ENCODE peak calls at places on chromosomes 2 and 18, in six cellular contexts. W is A549, N is endothelial cell of umbilical vein, C is GM12878, V is K562, K is HepG2. E is an unnamed sample.

GRCh38 chr2:59301466-59302402 is 1060.6 kb upstream of the FANCL start:
- DNase-seq in W (peak), N (peak), C (no peak), V (peak), K (peak), E (peak)

GRCh38 chr2:66579494-66579893 is 144.6 kb downstream of the MEIS1 start:
- DNase-seq in W (no peak), N (peak), C (no peak), V (no peak), K (no peak), E (no peak)

GRCh38 chr2:197504000-197504399 is 3.8 kb downstream of the HSPE1 start:
- DNase-seq in W (no peak), N (no peak), C (no peak), V (no peak), K (no peak), E (no peak)

GRCh38 chr18:35191252-35192025 is 49.4 kb upstream of the ZNF397 start:
- DNase-seq in W (no peak), N (no peak), C (no peak), V (no peak), K (no peak), E (no peak)

GRCh38 chr2:30629866-30630265 is 177.4 kb downstream of the CAPN13 start:
- DNase-seq in W (peak), N (no peak), C (no peak), V (no peak), K (no peak), E (no peak)

GRCh38 chr2:240797500-240797895 is 22.5 kb downstream of the KIF1A start:
- DNase-seq in W (no peak), N (no peak), C (no peak), V (no peak), K (no peak), E (no peak)

GRCh38 chr2:204437815-204438766 is 107.2 kb upstream of the PARD3B start:
- DNase-seq in W (no peak), N (peak), C (no peak), V (no peak), K (peak), E (no peak)

GRCh38 chr2:177989029-177989885 is 83.3 kb downstream of the PDE11A start:
- DNase-seq in W (peak), N (peak), C (no peak), V (no peak), K (no peak), E (no peak)

GRCh38 chr18:10020176-10020575 is 106.4 kb downstream of the VAPA start:
- DNase-seq in W (no peak), N (no peak), C (no peak), V (no peak), K (no peak), E (peak)

GRCh38 chr2:145685323-145686050 is 1165.6 kb upstream of the ZEB2 start:
- DNase-seq in W (no peak), N (no peak), C (no peak), V (no peak), K (no peak), E (no peak)

DNA sequence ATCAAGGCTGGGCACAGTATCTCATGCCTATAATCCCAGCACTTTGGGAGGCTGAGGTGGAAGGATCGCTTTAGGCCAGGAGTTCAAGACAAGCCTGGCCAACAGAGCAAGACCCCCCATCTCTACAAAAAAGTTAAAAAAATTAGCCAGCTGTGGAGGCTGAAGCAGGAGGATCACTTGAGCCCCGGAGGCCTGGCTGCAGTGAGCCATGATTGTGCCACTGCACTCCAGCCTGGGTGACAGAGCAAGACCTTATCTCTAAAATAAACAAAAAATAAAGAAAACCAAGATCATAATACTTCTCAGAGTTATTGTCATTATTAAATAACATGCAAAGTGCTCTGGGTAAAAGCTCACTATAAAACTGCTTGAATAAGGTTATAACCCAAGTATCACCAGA is 14.9 kb downstream of the IL1RN start:
- DNase-seq in W (no peak), N (no peak), C (no peak), V (no peak), K (no peak), E (no peak)
- TF ChIP-seq MYC in W (no peak), N (no peak), C (no peak), V (no peak), K (no peak), E (no peak)

DNA sequence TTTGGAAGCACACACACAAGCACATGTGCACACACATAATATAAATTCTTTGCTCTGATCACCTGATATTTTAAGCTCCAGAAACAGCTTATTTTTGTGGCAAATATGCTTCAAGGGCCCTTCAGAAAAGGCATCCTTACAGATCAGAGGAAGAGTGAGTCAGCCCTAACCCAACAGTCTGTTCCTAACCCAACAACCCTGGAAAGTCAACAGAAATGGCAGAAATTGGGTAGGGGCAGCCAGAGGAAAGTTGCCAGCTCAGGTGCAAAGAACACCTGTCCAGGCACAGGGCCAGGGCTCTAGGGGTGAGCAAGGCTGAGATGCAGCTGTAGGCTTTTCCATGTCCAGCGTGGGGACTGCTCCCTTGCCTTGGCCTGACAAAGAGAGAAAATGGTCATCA is 6.4 kb upstream of the NCKAP5 start:
- DNase-seq in W (no peak), N (peak), C (no peak), V (no peak), K (no peak), E (no peak)
- TF ChIP-seq MYC in W (no peak), N (no peak), C (no peak), V (no peak), K (no peak), E (no peak)

DNA sequence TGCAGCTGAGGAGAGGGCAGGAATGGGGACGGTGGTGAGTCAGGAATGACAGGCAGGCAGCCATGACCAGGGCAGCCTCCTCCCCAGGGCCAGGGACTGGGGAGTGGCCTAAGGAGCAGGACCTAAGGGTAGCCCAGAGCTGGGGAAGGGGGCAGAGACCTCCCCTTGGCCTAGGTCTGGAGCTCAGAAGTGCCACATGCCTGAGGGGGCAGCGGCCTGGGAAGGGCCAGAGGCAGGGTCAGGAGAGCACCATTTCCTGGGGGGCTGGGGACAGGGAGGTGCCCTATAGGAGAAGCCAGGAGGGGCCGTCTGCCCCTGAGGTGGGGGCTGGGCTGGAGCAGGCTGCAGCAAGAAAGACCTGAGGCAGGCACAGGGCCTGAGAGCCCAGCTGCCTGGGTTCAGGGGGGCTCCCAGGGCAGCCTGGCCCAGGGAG is 20.9 kb downstream of the CFLAR start:
- DNase-seq in W (no peak), N (no peak), C (no peak), V (no peak), K (no peak), E (no peak)
- TF ChIP-seq MYC in W (no peak), N (no peak), C (no peak), V (no peak), K (no peak), E (no peak)

GRCh38 chr2:180656455-180656847 is 324.0 kb upstream of the UBE2E3 start:
- DNase-seq in W (peak), N (no peak), C (no peak), V (no peak), K (peak), E (no peak)
- TF ChIP-seq MYC in W (no peak), N (no peak), C (no peak), V (no peak), K (no peak), E (no peak)

GRCh38 chr18:44927127-44927849 is 246.6 kb downstream of the SETBP1 start:
- DNase-seq in W (no peak), N (no peak), C (no peak), V (no peak), K (no peak), E (no peak)
- TF ChIP-seq MYC in W (no peak), N (no peak), C (no peak), V (no peak), K (no peak), E (no peak)

GRCh38 chr2:129165001-129165400 is 814.5 kb upstream of the RAB6C start:
- DNase-seq in W (no peak), N (no peak), C (no peak), V (no peak), K (no peak), E (no peak)
- TF ChIP-seq MYC in W (no peak), N (no peak), C (no peak), V (no peak), K (no peak), E (no peak)

GRCh38 chr2:133879703-133880102 is 311.4 kb upstream of the NCKAP5 start:
- DNase-seq in W (no peak), N (no peak), C (no peak), V (no peak), K (no peak), E (no peak)

DNA sequence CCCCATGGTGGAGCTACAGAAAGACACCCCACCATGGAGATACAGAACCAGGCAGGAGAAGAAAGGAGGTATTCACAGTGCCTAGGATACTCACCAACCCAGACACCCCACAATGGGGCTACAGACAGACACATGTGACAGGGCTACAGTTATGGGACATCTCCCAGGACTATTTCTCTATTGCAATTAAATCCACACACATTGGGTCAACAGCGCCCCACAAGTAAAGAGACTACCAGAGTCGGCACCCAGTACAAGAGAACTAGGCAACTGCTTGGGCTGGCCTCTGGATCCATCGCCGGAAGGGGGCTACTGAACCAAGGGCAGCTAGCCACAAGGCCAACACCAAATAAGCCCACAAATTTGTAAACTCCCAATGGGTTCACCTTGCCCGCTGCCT is 310.1 kb upstream of the NCKAP5 start:
- DNase-seq in W (no peak), N (no peak), C (no peak), V (no peak), K (no peak), E (no peak)
- TF ChIP-seq MYC in W (no peak), N (no peak), C (no peak), V (no peak), K (no peak), E (no peak)

GRCh38 chr2:174590928-174591648 is 6.5 kb downstream of the WIPF1 start:
- DNase-seq in W (no peak), N (no peak), C (no peak), V (no peak), K (no peak), E (peak)
- TF ChIP-seq MYC in W (no peak), N (no peak), C (no peak), V (no peak), K (no peak), E (no peak)

E was measured in NB4.